ENCODE peak calls at places on chromosomes 6 and 20, in nine cellular contexts. F is HCT116, T is lower leg skin, D is IMR-90, O is uterus, R is H54, X is heart left ventricle, K is GM12891, H is stomach. I is an unnamed sample.

GRCh38 chr6:168201383-168201782 is 118.2 kb downstream of the DACT2 start:
- DNase-seq in F (no peak), T (no peak), D (no peak), O (no peak), R (no peak), X (peak; percentile 4), K (no peak), H (peak; percentile 35), I (peak; percentile 37)

GRCh38 chr20:48317578-48317977 is 510.2 kb downstream of the PREX1 start:
- DNase-seq in F (no peak), T (no peak), D (no peak), O (no peak), R (no peak), X (no peak), K (no peak), H (no peak), I (no peak)

GRCh38 chr6:126033696-126034095 is 47.4 kb downstream of the TRMT11 start:
- DNase-seq in F (no peak), T (peak; percentile 20), D (peak; percentile 91), O (peak; percentile 70), R (peak; percentile 6), X (peak; percentile 32), K (no peak), H (no peak), I (peak; percentile 59)

GRCh38 chr20:19823971-19824370 is 65.9 kb downstream of the RIN2 start:
- DNase-seq in F (no peak), T (no peak), D (no peak), O (peak; percentile 34), R (no peak), X (peak; percentile 54), K (no peak), H (no peak), I (no peak)

GRCh38 chr6:3088853-3089445 is 20.7 kb downstream of the RIPK1 start:
- DNase-seq in F (no peak), T (no peak), D (peak; percentile 11), O (no peak), R (no peak), X (no peak), K (no peak), H (no peak), I (no peak)

GRCh38 chr20:16556299-16556698 is 16.9 kb downstream of the KIF16B start:
- DNase-seq in F (no peak), T (no peak), D (peak; percentile 75), O (no peak), R (no peak), X (no peak), K (no peak), H (no peak), I (no peak)

GRCh38 chr6:80022803-80023202 is 18.4 kb downstream of the TTK start:
- DNase-seq in F (no peak), T (no peak), D (peak; percentile 86), O (no peak), R (peak; percentile 10), X (no peak), K (no peak), H (no peak), I (no peak)

GRCh38 chr6:145860562-145860961 is 46.0 kb upstream of the FBXO30 start:
- DNase-seq in F (no peak), T (no peak), D (no peak), O (no peak), R (no peak), X (no peak), K (no peak), H (no peak), I (no peak)

GRCh38 chr6:56370127-56370540 is 122.8 kb upstream of the COL21A1 start:
- DNase-seq in F (peak; percentile 76), T (peak; percentile 73), D (no peak), O (peak; percentile 87), R (no peak), X (peak; percentile 75), K (no peak), H (peak; percentile 74), I (peak; percentile 62)

GRCh38 chr6:22062807-22063408 is 233.9 kb downstream of the PRL start:
- DNase-seq in F (no peak), T (no peak), D (no peak), O (no peak), R (no peak), X (no peak), K (no peak), H (no peak), I (no peak)

GRCh38 chr6:2857580-2858337 is 16.1 kb upstream of the SERPINB1 start:
- DNase-seq in F (peak; percentile 94), T (no peak), D (peak; percentile 64), O (no peak), R (peak; percentile 77), X (peak; percentile 64), K (no peak), H (no peak), I (peak; percentile 63)

DNA sequence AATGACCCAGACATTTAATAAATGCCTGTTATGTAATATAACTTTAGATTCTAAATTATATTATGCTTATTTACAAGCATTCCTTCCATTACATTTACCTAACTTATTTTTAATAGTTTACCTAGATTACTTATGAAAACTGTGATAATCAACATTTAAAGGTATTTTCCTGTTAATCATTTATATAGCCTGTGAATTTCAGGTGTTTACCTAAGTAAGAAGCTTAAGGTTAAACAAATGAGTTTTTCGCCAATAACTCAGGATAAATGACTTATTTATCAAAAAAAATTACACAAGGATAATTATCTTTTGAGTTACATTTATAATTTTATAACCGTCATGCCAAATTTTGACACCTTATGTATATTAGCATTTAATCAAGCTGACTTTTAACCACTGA is 35.5 kb downstream of the UBD start:
- DNase-seq in F (no peak), T (no peak), D (no peak), O (no peak), R (no peak), X (no peak), K (no peak), H (no peak), I (no peak)
- TF ChIP-seq POLR2A in F (no peak), T (no peak), D (no peak), O (no peak), R (no peak), X (no peak), K (no peak), H (no peak), I (no peak)

GRCh38 chr20:45886590-45887345 is 654 bp downstream of the SPATA25 start:
- DNase-seq in F (no peak), T (no peak), D (no peak), O (no peak), R (no peak), X (no peak), K (no peak), H (no peak), I (no peak)

GRCh38 chr20:45878076-45878731 is 2.8 kb upstream of the ZSWIM1 start:
- DNase-seq in F (no peak), T (no peak), D (no peak), O (no peak), R (no peak), X (peak; percentile 65), K (no peak), H (no peak), I (peak; percentile 72)

GRCh38 chr20:45883100-45883469 is 2.1 kb downstream of the ZSWIM1 start:
- DNase-seq in F (no peak), T (no peak), D (no peak), O (no peak), R (no peak), X (no peak), K (no peak), H (no peak), I (no peak)

GRCh38 chr20:45882469-45883099 is 1.6 kb downstream of the ZSWIM1 start:
- DNase-seq in F (no peak), T (no peak), D (no peak), O (no peak), R (no peak), X (no peak), K (no peak), H (no peak), I (no peak)

DNA sequence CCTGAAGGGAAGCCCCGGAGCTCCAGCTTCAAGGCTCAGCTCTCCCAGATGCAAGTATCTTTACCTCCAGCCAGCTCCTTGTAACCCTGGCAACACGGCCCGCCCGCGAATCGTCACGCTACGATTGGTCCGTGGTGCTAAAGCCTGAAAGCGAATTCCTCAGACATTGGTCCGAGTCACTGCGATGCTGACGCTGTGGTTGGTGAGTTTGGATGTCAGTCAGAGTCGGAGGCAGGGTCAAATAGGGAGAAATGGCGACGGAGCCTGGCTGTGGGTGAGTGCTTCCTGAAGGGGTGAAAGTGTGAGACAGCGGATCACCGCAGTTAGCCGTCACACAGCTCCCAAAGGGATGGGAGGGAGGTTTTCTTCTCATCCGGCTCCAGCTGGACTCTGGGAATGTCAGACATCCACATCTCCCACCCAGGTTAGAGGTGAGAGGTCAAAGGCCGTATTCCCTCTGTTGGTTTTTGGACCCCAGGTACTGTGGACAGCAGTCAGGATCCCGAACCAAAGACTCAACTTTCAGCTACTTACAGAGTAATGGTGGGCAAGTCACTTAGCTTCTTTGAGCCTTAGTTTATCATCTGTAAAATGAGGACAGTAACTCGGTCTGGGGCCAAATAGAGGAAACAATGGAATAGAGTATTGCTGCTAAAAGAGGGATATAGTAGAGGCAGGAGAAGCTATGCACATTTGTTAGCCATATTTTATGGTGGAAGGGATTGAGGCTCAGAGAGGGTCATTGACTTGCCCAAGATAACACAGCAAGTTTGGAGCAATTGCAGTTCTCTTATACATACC is at the start of gene ZSWIM1:
- DNase-seq in F (peak; percentile 98), T (peak; percentile 100), D (peak; percentile 99), O (peak; percentile 100), R (peak; percentile 97), X (peak; percentile 99), K (peak; percentile 94), H (peak; percentile 100), I (peak; percentile 100)
- TF ChIP-seq POLR2A in F (peak; percentile 89), T (no peak), D (peak; percentile 92), O (peak; percentile 47), R (peak; percentile 86), X (no peak), K (peak; percentile 97), H (no peak), I (no peak)

DNA sequence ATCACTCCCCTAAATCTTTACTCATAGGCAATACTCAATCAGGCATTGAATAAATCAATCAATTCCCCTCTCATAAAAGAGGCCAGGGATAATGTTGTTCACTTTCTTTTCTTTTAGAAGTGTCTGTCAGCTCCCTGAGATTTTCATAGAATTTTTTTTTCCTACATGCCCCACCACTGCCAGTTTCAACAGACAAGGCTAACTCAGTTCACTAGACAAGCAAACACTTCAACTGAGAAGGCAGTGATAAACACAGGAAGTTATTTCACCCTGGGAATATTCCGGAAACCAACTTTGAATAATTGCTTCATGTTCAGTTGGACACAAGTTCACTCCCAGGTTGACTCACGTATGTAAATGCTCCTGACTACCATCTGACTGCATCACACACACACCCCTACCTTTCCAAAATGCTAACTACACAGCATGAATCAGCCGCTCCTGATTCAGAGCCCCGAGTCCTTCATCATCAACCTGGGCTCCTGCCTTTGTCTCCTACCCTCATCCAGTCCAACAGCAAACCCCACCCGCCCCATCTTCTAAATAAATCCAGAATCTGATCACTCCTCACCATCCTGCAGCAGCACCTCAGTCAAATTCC is 143.9 kb downstream of the BCAS1 start:
- DNase-seq in F (no peak), T (peak; percentile 55), D (peak; percentile 97), O (no peak), R (peak; percentile 69), X (no peak), K (no peak), H (peak; percentile 45), I (no peak)
- TF ChIP-seq POLR2A in F (no peak), T (no peak), D (peak; percentile 60), O (no peak), R (no peak), X (no peak), K (peak; percentile 33), H (no peak), I (no peak)

DNA sequence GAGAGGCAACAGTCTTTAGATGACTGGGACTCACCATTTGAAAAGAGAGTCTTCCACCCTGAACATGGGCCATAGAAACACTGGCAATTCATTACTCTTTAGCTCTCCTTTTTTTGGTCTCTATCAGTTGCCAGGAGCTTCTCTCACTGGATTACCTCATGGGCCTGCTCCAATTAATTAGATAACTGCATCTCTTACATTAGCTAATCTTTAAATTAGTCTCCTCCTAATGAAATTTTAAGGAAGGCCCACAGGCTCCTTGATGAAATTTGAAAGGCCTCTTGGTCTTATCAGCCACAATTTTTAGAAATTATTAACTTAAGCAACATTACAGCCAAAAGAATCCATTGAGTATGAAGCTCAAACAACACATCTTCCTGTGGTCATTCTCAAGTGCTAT is 184.4 kb downstream of the UNC5CL start:
- DNase-seq in F (no peak), T (no peak), D (no peak), O (no peak), R (no peak), X (no peak), K (no peak), H (no peak), I (no peak)
- TF ChIP-seq POLR2A in F (no peak), T (no peak), D (no peak), O (no peak), R (no peak), X (no peak), K (no peak), H (no peak), I (no peak)

I was measured in testis.